ENCODE peak calls at places on chromosome 2, in seven cellular contexts. X is neuronal stem cell, S is mesendoderm, M is IMR-90, C is H1, J is mesenchymal stem cell, R is trophoblast cell. B is an unnamed sample.

GRCh38 chr2:236164201-236164982 is 3.8 kb downstream of the GBX2 start:
- DNase-seq in X (peak; percentile 59), S (peak; percentile 72), M (no peak), C (no peak), J (peak; percentile 28), R (no peak), B (peak; percentile 73)

GRCh38 chr2:204260162-204260877 is 285.0 kb upstream of the PARD3B start:
- DNase-seq in X (peak; percentile 85), S (peak; percentile 92), M (peak; percentile 74), C (peak; percentile 57), J (peak; percentile 84), R (peak; percentile 68), B (peak; percentile 76)

GRCh38 chr2:238636269-238637073 is 209.7 kb downstream of the ASB1 start:
- DNase-seq in X (no peak), S (peak; percentile 7), M (peak; percentile 40), C (no peak), J (peak; percentile 46), R (peak; percentile 83), B (no peak)

GRCh38 chr2:1663621-1664020 is 80.7 kb downstream of the PXDN start:
- DNase-seq in X (no peak), S (no peak), M (no peak), C (no peak), J (no peak), R (no peak), B (peak; percentile 21)

GRCh38 chr2:9897331-9897737 is 54.1 kb downstream of the TAF1B start:
- DNase-seq in X (peak; percentile 14), S (peak; percentile 29), M (peak; percentile 96), C (no peak), J (peak; percentile 87), R (peak; percentile 97), B (no peak)

GRCh38 chr2:207240649-207241048 is 74.9 kb upstream of the KLF7 start:
- DNase-seq in X (no peak), S (no peak), M (no peak), C (no peak), J (no peak), R (no peak), B (no peak)

GRCh38 chr2:42055573-42056514 is 8.0 kb downstream of the PKDCC start:
- DNase-seq in X (no peak), S (no peak), M (no peak), C (no peak), J (peak; percentile 9), R (no peak), B (no peak)

GRCh38 chr2:226794751-226795171 is 4.9 kb downstream of the IRS1 start:
- DNase-seq in X (no peak), S (peak; percentile 44), M (peak; percentile 81), C (no peak), J (peak; percentile 69), R (no peak), B (no peak)

GRCh38 chr2:70036290-70036689 is 51.0 kb upstream of the PCBP1 start:
- DNase-seq in X (no peak), S (no peak), M (no peak), C (no peak), J (no peak), R (no peak), B (no peak)

GRCh38 chr2:39523308-39524044 is 86.4 kb upstream of the MAP4K3 start:
- DNase-seq in X (no peak), S (peak; percentile 57), M (peak; percentile 93), C (no peak), J (peak; percentile 80), R (no peak), B (no peak)

GRCh38 chr2:170822292-170822884 is 5.7 kb downstream of the GAD1 start:
- DNase-seq in X (peak; percentile 27), S (peak; percentile 74), M (no peak), C (no peak), J (no peak), R (no peak), B (peak; percentile 69)

GRCh38 chr2:205975082-205975949 is 110.7 kb downstream of the INO80D start:
- DNase-seq in X (no peak), S (no peak), M (no peak), C (no peak), J (peak; percentile 13), R (no peak), B (no peak)

GRCh38 chr2:102301867-102302362 is 9.4 kb upstream of the IL1RL1 start:
- DNase-seq in X (peak; percentile 17), S (peak; percentile 87), M (peak; percentile 32), C (peak; percentile 7), J (peak; percentile 59), R (no peak), B (peak; percentile 74)

GRCh38 chr2:200042102-200042735 is 86.8 kb downstream of the MAIP1 start:
- DNase-seq in X (no peak), S (no peak), M (peak; percentile 90), C (no peak), J (peak; percentile 84), R (no peak), B (no peak)

GRCh38 chr2:49306925-49307324 is 152.6 kb upstream of the FSHR start:
- DNase-seq in X (no peak), S (no peak), M (no peak), C (no peak), J (peak; percentile 80), R (no peak), B (no peak)

GRCh38 chr2:37414470-37414949 is 70.1 kb downstream of the QPCT start:
- DNase-seq in X (peak; percentile 44), S (peak; percentile 83), M (peak; percentile 81), C (no peak), J (peak; percentile 79), R (no peak), B (no peak)

GRCh38 chr2:130336877-130337734 is 5.6 kb upstream of the IMP4 start:
- DNase-seq in X (peak; percentile 95), S (peak; percentile 94), M (peak; percentile 77), C (peak; percentile 61), J (peak; percentile 88), R (peak; percentile 81), B (peak; percentile 94)

GRCh38 chr2:170005702-170006101 is 172.2 kb upstream of the MYO3B start:
- DNase-seq in X (no peak), S (peak; percentile 70), M (no peak), C (peak; percentile 41), J (no peak), R (no peak), B (peak; percentile 51)

GRCh38 chr2:197517150-197517549 is 1.3 kb downstream of the MOB4 start:
- DNase-seq in X (no peak), S (no peak), M (no peak), C (no peak), J (no peak), R (no peak), B (no peak)

GRCh38 chr2:11742702-11743530 is 3.5 kb upstream of the LPIN1 start:
- DNase-seq in X (no peak), S (no peak), M (no peak), C (no peak), J (no peak), R (no peak), B (no peak)

GRCh38 chr2:200689115-200689514 is 103.3 kb downstream of the AOX1 start:
- DNase-seq in X (no peak), S (no peak), M (no peak), C (no peak), J (peak; percentile 10), R (no peak), B (no peak)

GRCh38 chr2:134410006-134410405 is 156.1 kb downstream of the MGAT5 start:
- DNase-seq in X (no peak), S (no peak), M (no peak), C (no peak), J (no peak), R (no peak), B (no peak)

GRCh38 chr2:230942920-230943896 is 18.2 kb upstream of the GPR55 start:
- DNase-seq in X (no peak), S (no peak), M (no peak), C (no peak), J (no peak), R (no peak), B (no peak)

GRCh38 chr2:13193075-13193474 is 476.3 kb downstream of the TRIB2 start:
- DNase-seq in X (no peak), S (peak; percentile 63), M (peak; percentile 13), C (no peak), J (peak; percentile 9), R (no peak), B (no peak)

GRCh38 chr2:72012886-72013574 is 134.6 kb downstream of the CYP26B1 start:
- DNase-seq in X (no peak), S (no peak), M (no peak), C (no peak), J (no peak), R (peak; percentile 88), B (peak; percentile 29)

GRCh38 chr2:44053456-44053855 is 57.7 kb upstream of the LRPPRC start:
- DNase-seq in X (no peak), S (no peak), M (no peak), C (no peak), J (no peak), R (no peak), B (no peak)
- H2BK5ac ChIP-seq in X (no peak overlapping the region), S (no peak overlapping the region), M (no peak overlapping the region), C (no peak overlapping the region), J (no peak overlapping the region), R (no peak overlapping the region), B (no peak overlapping the region)

GRCh38 chr2:183033951-183034350 is 4.3 kb downstream of the NCKAP1 start:
- DNase-seq in X (no peak), S (no peak), M (no peak), C (no peak), J (no peak), R (no peak), B (no peak)
- H3K4me2 ChIP-seq in X (no peak overlapping the region), S (no peak overlapping the region), M (no peak overlapping the region), C (no peak overlapping the region), J (no peak overlapping the region), R (no peak overlapping the region), B (no peak overlapping the region)

DNA sequence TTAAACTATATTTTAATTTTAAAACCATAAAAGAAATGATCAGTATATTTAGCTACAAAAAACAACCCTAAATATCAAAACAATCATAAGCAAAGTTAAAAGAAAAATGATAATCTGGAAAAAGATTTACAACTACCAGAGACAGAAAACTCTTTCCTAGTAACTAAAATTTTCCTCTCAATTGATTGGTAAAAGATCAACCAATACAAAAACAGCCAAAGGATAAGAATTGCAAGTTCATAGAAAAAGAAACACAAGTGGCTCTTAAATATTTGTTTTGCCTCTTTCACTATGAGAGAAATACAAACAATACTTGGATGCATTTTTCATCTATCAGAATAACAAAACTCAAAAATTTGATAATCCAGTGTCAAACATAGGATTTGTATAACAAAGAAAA is 101.8 kb upstream of the ZC3H15 start:
- DNase-seq in X (no peak), S (no peak), M (no peak), C (no peak), J (no peak), R (no peak), B (no peak)
- H2BK5ac ChIP-seq in X (no peak overlapping the region), S (no peak overlapping the region), M (no peak overlapping the region), C (no peak overlapping the region), J (no peak overlapping the region), R (no peak overlapping the region), B (no peak overlapping the region)

DNA sequence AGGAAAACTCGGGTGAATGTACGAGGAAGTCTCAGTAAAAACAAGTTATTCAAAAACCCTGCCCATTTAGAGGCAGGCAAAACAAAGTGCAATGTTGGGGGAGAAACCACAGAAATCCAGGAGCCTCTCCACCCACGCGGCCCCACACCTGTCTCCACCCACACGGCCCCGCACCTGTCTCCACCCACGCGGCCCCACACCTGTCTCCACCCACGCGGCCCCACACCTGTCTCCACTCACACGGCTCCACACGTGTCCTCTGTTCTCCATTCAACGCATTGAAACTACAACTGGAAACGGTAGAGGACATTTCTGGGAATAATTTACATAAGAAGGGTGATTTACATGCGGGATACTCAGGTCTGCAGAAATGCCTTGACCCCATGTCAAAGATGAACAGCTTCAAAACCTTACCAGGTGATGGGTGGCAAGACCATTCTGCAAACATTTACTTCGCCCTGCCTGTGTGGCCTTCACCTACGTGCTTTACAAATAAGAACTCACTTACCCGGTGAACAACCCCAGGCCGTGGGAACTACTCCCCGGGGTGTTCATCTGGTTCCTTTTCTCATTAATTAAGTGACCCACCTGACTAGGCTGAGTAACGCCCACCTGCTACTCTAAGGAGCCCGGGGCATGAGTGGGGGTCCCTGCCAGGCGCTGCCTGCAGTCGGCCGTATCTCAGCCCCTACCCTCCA is 100.4 kb downstream of the EIPR1 start:
- DNase-seq in X (no peak), S (no peak), M (no peak), C (no peak), J (no peak), R (no peak), B (no peak)
- H3K4me2 ChIP-seq in X (no peak overlapping the region), S (no peak overlapping the region), M (no peak overlapping the region), C (no peak overlapping the region), J (no peak overlapping the region), R (no peak overlapping the region), B (no peak overlapping the region)